ENCODE peak calls at places on chromosome 12, in four cellular contexts. G, Y, Q and C are unnamed samples.

GRCh38 chr12:108187831-108188230 is 58.7 kb downstream of the WSCD2 start:
- DNase-seq in Q (no peak), G (no peak), Y (no peak), C (no peak)

GRCh38 chr12:48765753-48766162 is 23.1 kb downstream of the ADCY6 start:
- DNase-seq in G (no peak), Q (no peak), Y (no peak), C (no peak)

GRCh38 chr12:3252416-3252815 is 175.2 kb downstream of the TSPAN9 start:
- DNase-seq in Q (no peak), Y (no peak), G (no peak), C (no peak)

GRCh38 chr12:48811454-48812090 is 6.7 kb upstream of the CACNB3 start:
- DNase-seq in Y (no peak), Q (no peak), G (no peak), C (no peak)

GRCh38 chr12:43501705-43502104 is 50.3 kb downstream of the ADAMTS20 start:
- DNase-seq in G (peak), Y (peak), Q (no peak), C (peak)

GRCh38 chr12:122040579-122041386 is 19.1 kb downstream of the BCL7A start:
- DNase-seq in Q (no peak), G (peak), Y (no peak), C (no peak)

GRCh38 chr12:5716991-5717390 is 228.1 kb downstream of the ANO2 start:
- DNase-seq in G (no peak), Y (no peak), Q (no peak), C (no peak)

GRCh38 chr12:100741084-100741711 is 53.4 kb upstream of the ANO4 start:
- DNase-seq in Y (peak), Q (no peak), G (peak), C (peak)

GRCh38 chr12:9717070-9717925 is 15.6 kb downstream of the CLECL1 start:
- DNase-seq in G (no peak), Q (no peak), Y (no peak), C (no peak)

GRCh38 chr12:64670039-64670438 is 59.7 kb downstream of the RASSF3 start:
- DNase-seq in Q (no peak), Y (no peak), G (no peak), C (no peak)

GRCh38 chr12:114747156-114747555 is 63.2 kb upstream of the TBX3 start:
- DNase-seq in G (no peak), Q (no peak), Y (no peak), C (no peak)

GRCh38 chr12:74021937-74022336 is 515.7 kb upstream of the ATXN7L3B start:
- DNase-seq in G (peak), Y (peak), Q (no peak), C (peak)

GRCh38 chr12:113069149-113069548 is 12.6 kb downstream of the DTX1 start:
- DNase-seq in Y (no peak), Q (no peak), G (no peak), C (no peak)

GRCh38 chr12:28933864-28934527 is 215.1 kb upstream of the FAR2 start:
- DNase-seq in Y (no peak), Q (no peak), G (no peak), C (no peak)

GRCh38 chr12:48788852-48789775 is at the start of gene ADCY6:
- DNase-seq in G (peak), Q (no peak), Y (peak), C (peak)

GRCh38 chr12:12017135-12017581 is 53.6 kb upstream of the BCL2L14 start:
- DNase-seq in G (no peak), Y (no peak), Q (no peak), C (no peak)

GRCh38 chr12:121277367-121277744 is 19.2 kb downstream of the CAMKK2 start:
- DNase-seq in Y (no peak), Q (no peak), G (no peak), C (no peak)

GRCh38 chr12:9674226-9674590 is 4.7 kb downstream of the CLEC2D start:
- DNase-seq in Q (no peak), Y (no peak), G (no peak), C (no peak)

GRCh38 chr12:111093428-111094142 is 173.2 kb upstream of the MYL2 start:
- DNase-seq in Q (peak), G (no peak), Y (no peak), C (no peak)

GRCh38 chr12:104877107-104877705 is 80.9 kb downstream of the SLC41A2 start:
- DNase-seq in G (no peak), Y (peak), Q (no peak), C (peak)

GRCh38 chr12:65886996-65887395 is 62.7 kb downstream of the HMGA2 start:
- DNase-seq in Q (no peak), G (no peak), Y (no peak), C (no peak)

GRCh38 chr12:39144613-39145061 is 239.2 kb upstream of the CPNE8 start:
- DNase-seq in Q (no peak), G (no peak), Y (no peak), C (no peak)

GRCh38 chr12:20404576-20405346 is 36.4 kb downstream of the PDE3A start:
- DNase-seq in Q (no peak), Y (no peak), G (no peak), C (no peak)

GRCh38 chr12:109836916-109837315 is 3.7 kb upstream of the TRPV4 start:
- DNase-seq in Q (no peak), G (no peak), Y (no peak), C (no peak)

GRCh38 chr12:117484901-117485300 is 123.5 kb upstream of the NOS1 start:
- DNase-seq in G (no peak), Y (no peak), Q (no peak), C (no peak)

GRCh38 chr12:14840616-14841015 is 2.7 kb downstream of the ART4 start:
- DNase-seq in G (peak), Y (no peak), Q (no peak), C (no peak)

GRCh38 chr12:53476769-53477209 is 22.5 kb downstream of the MAP3K12 start:
- DNase-seq in G (no peak), Q (no peak), Y (peak), C (peak)

GRCh38 chr12:78181544-78182162 is 351.0 kb downstream of the NAV3 start:
- DNase-seq in Q (no peak), Y (no peak), G (peak), C (peak)

GRCh38 chr12:130126023-130126432 is 36.2 kb upstream of the FZD10 start:
- DNase-seq in Y (no peak), Q (no peak), G (no peak), C (no peak)

GRCh38 chr12:50614167-50614762 is 109.5 kb downstream of the DIP2B start:
- DNase-seq in G (no peak), Y (peak), Q (no peak), C (no peak)

GRCh38 chr12:91009319-91009950 is 4.7 kb upstream of the EPYC start:
- DNase-seq in Q (peak), G (no peak), Y (no peak), C (peak)

GRCh38 chr12:12024958-12025682 is 45.6 kb upstream of the BCL2L14 start:
- DNase-seq in G (no peak), Q (peak), Y (no peak), C (no peak)

GRCh38 chr12:22672951-22673350 is 48.0 kb downstream of the ETNK1 start:
- DNase-seq in Y (no peak), G (no peak), Q (no peak), C (no peak)

GRCh38 chr12:132700212-132700913 is 10.3 kb upstream of the PGAM5 start:
- DNase-seq in Y (no peak), G (peak), Q (peak), C (no peak)

GRCh38 chr12:131052063-131052781 is 98.5 kb downstream of the ADGRD1 start:
- DNase-seq in Y (no peak), Q (no peak), G (no peak), C (no peak)

GRCh38 chr12:94147991-94148840 is at the start of gene PLXNC1:
- DNase-seq in Y (no peak), Q (no peak), G (no peak), C (peak)

GRCh38 chr12:5997260-5997659 is 52.2 kb upstream of the ANO2 start:
- DNase-seq in Q (no peak), G (no peak), Y (no peak), C (no peak)

GRCh38 chr12:52156757-52157565 is 34.9 kb downstream of the KRT80 start:
- DNase-seq in G (peak), Y (peak), Q (no peak), C (peak)
- TF ChIP-seq TARDBP in G (no peak), Y (no peak), Q (no peak), C (no peak)

DNA sequence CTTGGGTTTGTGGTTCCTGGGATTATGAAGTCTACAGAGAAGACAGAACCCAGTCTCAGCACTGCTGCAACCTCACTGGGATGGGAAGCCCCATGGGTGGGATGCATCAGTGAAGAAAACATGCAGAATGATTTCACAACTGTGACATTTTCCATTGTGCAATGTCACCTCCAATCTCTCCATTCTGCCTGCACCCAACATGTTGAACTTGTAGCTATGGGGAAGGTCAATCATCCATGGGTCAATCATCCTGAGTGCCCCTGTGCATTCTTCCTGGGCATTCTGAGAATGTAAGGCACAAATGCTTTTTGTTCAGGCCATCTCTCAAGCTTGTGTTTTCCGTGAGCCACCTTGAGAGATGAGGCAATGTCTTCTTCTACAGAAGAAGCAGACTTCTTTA is 1004.3 kb upstream of the TMEM132C start:
- DNase-seq in Y (no peak), Q (no peak), G (no peak), C (no peak)
- TF ChIP-seq SP1 in Y (no peak), Q (no peak), G (no peak), C (no peak)

GRCh38 chr12:116202940-116203339 is 74.6 kb downstream of the MED13L start:
- DNase-seq in G (no peak), Q (no peak), Y (no peak), C (no peak)

GRCh38 chr12:116201908-116202307 is 75.6 kb downstream of the MED13L start:
- DNase-seq in Q (no peak), Y (no peak), G (no peak), C (no peak)

GRCh38 chr12:116202433-116202832 is 75.1 kb downstream of the MED13L start:
- DNase-seq in Q (no peak), G (no peak), Y (no peak), C (no peak)

GRCh38 chr12:116204785-116205184 is 72.7 kb downstream of the MED13L start:
- DNase-seq in Q (no peak), G (no peak), Y (no peak), C (no peak)

DNA sequence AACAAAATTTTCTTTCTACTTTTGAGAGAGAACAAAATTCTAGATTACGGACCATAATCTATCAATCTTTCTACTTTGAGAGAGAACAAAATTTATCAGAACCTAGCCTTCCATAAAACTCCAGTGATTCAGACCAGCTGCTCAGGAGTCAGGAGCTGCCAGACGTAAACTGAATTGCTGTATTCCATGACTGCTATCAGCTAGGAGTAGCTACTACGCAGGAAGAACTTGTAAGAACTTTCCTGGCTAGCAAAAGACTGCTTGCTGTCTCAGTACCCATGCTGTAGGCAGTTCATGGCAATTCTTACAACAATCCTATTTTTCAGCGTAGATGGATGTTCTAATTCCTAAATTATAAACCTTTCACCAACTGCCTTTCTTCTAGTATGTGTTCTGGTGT is 73.3 kb downstream of the MED13L start:
- DNase-seq in Q (no peak), Y (no peak), G (no peak), C (no peak)
- TF ChIP-seq TARDBP in Q (no peak), Y (no peak), G (no peak), C (no peak)

DNA sequence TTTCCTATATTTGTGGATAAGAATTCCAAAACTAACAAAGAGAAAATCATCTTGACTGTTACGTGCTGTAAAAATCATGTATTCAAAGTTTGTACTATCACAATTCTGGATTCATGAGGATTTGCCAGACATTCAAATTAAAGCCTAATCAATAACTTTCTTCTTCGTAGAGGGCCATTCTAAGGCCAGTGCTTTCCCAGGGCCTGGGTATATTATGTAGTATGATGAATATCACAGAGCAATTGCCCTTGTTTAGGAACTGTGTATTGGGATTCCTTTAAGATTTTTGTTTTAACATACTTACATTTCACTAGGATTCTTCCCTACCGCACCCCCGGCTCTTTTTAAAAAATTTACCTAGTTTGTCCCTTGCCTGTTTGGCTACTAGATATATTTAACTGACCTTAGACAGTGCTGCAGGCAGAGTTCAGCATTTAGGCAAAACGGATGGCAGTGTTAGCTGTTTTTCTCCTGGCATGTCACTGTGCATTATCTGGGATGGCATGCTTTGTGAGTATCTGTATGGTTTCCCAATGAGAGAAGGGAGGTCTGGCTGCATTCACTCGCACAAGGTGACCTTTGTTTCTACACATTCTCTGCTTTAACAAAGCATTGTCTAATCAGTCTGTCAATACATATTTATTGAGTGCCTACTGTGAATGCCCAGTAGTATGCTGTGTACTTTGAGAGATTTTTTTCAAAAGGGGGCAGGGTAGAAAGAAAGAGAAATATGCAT is 63.2 kb downstream of the ERC1 start:
- DNase-seq in Y (no peak), Q (no peak), G (peak), C (no peak)
- TF ChIP-seq SP1 in Y (no peak), Q (no peak), G (no peak), C (no peak)

GRCh38 chr12:71303199-71303598 is 136.4 kb upstream of the LGR5 start:
- DNase-seq in G (no peak), Q (no peak), Y (no peak), C (no peak)
- TF ChIP-seq TARDBP in G (no peak), Q (no peak), Y (no peak), C (no peak)

DNA sequence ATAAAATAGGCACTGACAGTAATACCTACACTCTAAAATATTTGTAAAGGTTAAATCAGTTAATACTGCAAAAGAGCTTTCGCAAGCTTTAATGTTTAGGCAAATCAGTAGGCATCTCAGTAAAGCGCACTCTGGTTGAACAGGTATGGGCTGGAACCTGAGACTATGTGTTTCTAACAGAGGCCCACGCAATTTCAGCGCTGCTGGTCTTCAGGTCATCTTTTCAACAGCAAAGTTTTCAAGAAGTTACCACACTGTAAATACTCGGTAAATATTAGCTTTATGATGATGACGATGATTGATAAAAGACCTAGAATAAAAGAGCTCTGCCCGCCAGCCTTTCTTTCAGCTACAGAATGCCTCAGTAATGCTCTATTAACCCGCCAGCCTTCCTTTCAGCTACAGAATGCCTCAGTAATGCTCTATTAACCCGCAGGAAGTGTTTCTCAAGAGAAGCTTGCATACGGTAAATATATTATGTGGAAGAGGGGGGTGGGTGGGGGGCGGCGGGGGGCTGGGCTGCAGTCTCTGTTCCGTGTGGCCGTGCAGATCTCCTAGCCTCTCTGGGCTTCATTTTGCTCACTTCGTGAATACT is 19.7 kb downstream of the LRTM2 start:
- DNase-seq in Y (no peak), Q (no peak), G (peak), C (no peak)
- TF ChIP-seq SP1 in Y (no peak), Q (no peak), G (no peak), C (no peak)